ENCODE peak calls at places on chromosomes 3 and 15, in ten cellular contexts. One of them, this sample, is unnamed.

GRCh38 chr15:25664761-25665160 is 198.4 kb downstream of the ATP10A start:
- DNase-seq in thyroid gland: no peak
- DNase-seq in sigmoid colon: no peak
- DNase-seq in gastrocnemius medialis: no peak
- DNase-seq in transverse colon: no peak
- DNase-seq in stomach: no peak
- DNase-seq in IMR-90: no peak
- DNase-seq in adrenal gland: no peak
- DNase-seq in tibial nerve: no peak
- DNase-seq in A549: no peak
- DNase-seq in this sample: no peak

GRCh38 chr3:132399054-132399929 is 18.0 kb upstream of the DNAJC13 start:
- DNase-seq in thyroid gland: peak
- DNase-seq in stomach: no peak
- DNase-seq in sigmoid colon: no peak
- DNase-seq in adrenal gland: peak
- DNase-seq in gastrocnemius medialis: no peak
- DNase-seq in tibial nerve: peak
- DNase-seq in A549: peak
- DNase-seq in IMR-90: peak
- DNase-seq in transverse colon: no peak
- DNase-seq in this sample: no peak

GRCh38 chr15:72599855-72600464 is 54.5 kb upstream of the GOLGA6B start:
- DNase-seq in tibial nerve: peak
- DNase-seq in gastrocnemius medialis: no peak
- DNase-seq in transverse colon: no peak
- DNase-seq in thyroid gland: peak
- DNase-seq in adrenal gland: peak
- DNase-seq in A549: peak
- DNase-seq in stomach: no peak
- DNase-seq in IMR-90: peak
- DNase-seq in sigmoid colon: no peak
- DNase-seq in this sample: no peak

GRCh38 chr3:31314261-31314660 is 218.5 kb upstream of the STT3B start:
- DNase-seq in stomach: no peak
- DNase-seq in thyroid gland: no peak
- DNase-seq in gastrocnemius medialis: no peak
- DNase-seq in sigmoid colon: no peak
- DNase-seq in IMR-90: no peak
- DNase-seq in A549: no peak
- DNase-seq in transverse colon: no peak
- DNase-seq in tibial nerve: no peak
- DNase-seq in adrenal gland: no peak
- DNase-seq in this sample: no peak

GRCh38 chr15:28081594-28081993 is 17.5 kb downstream of the OCA2 start:
- DNase-seq in tibial nerve: no peak
- DNase-seq in sigmoid colon: no peak
- DNase-seq in IMR-90: no peak
- DNase-seq in transverse colon: no peak
- DNase-seq in A549: no peak
- DNase-seq in stomach: no peak
- DNase-seq in gastrocnemius medialis: no peak
- DNase-seq in thyroid gland: no peak
- DNase-seq in adrenal gland: no peak
- DNase-seq in this sample: no peak

GRCh38 chr3:38226273-38226672 is 39.3 kb upstream of the SLC22A13 start:
- DNase-seq in A549: no peak
- DNase-seq in adrenal gland: no peak
- DNase-seq in sigmoid colon: no peak
- DNase-seq in IMR-90: peak
- DNase-seq in tibial nerve: no peak
- DNase-seq in transverse colon: no peak
- DNase-seq in stomach: no peak
- DNase-seq in gastrocnemius medialis: no peak
- DNase-seq in thyroid gland: no peak
- DNase-seq in this sample: no peak

GRCh38 chr3:88307666-88308065 is 157.9 kb downstream of the C3orf38 start:
- DNase-seq in tibial nerve: no peak
- DNase-seq in A549: no peak
- DNase-seq in adrenal gland: no peak
- DNase-seq in sigmoid colon: no peak
- DNase-seq in transverse colon: no peak
- DNase-seq in stomach: no peak
- DNase-seq in IMR-90: no peak
- DNase-seq in thyroid gland: no peak
- DNase-seq in gastrocnemius medialis: no peak
- DNase-seq in this sample: no peak

GRCh38 chr15:90708516-90708915 is 8.6 kb upstream of the BLM start:
- DNase-seq in A549: no peak
- DNase-seq in tibial nerve: no peak
- DNase-seq in gastrocnemius medialis: no peak
- DNase-seq in transverse colon: no peak
- DNase-seq in adrenal gland: no peak
- DNase-seq in sigmoid colon: no peak
- DNase-seq in stomach: no peak
- DNase-seq in IMR-90: no peak
- DNase-seq in thyroid gland: no peak
- DNase-seq in this sample: no peak

GRCh38 chr3:9314796-9315195 is 48.1 kb upstream of the THUMPD3 start:
- DNase-seq in sigmoid colon: no peak
- DNase-seq in gastrocnemius medialis: no peak
- DNase-seq in adrenal gland: peak
- DNase-seq in stomach: no peak
- DNase-seq in IMR-90: no peak
- DNase-seq in A549: no peak
- DNase-seq in transverse colon: no peak
- DNase-seq in thyroid gland: no peak
- DNase-seq in tibial nerve: no peak
- DNase-seq in this sample: peak

GRCh38 chr15:31266712-31267111 is 59.9 kb upstream of the KLF13 start:
- DNase-seq in thyroid gland: peak
- DNase-seq in gastrocnemius medialis: no peak
- DNase-seq in transverse colon: peak
- DNase-seq in stomach: no peak
- DNase-seq in adrenal gland: no peak
- DNase-seq in A549: no peak
- DNase-seq in sigmoid colon: peak
- DNase-seq in IMR-90: no peak
- DNase-seq in tibial nerve: no peak
- DNase-seq in this sample: no peak

GRCh38 chr3:52245322-52246263 is at the start of gene PPM1M:
- DNase-seq in transverse colon: peak
- DNase-seq in adrenal gland: peak
- DNase-seq in stomach: peak
- DNase-seq in thyroid gland: peak
- DNase-seq in IMR-90: peak
- DNase-seq in tibial nerve: no peak
- DNase-seq in gastrocnemius medialis: no peak
- DNase-seq in sigmoid colon: peak
- DNase-seq in A549: peak
- DNase-seq in this sample: peak

DNA sequence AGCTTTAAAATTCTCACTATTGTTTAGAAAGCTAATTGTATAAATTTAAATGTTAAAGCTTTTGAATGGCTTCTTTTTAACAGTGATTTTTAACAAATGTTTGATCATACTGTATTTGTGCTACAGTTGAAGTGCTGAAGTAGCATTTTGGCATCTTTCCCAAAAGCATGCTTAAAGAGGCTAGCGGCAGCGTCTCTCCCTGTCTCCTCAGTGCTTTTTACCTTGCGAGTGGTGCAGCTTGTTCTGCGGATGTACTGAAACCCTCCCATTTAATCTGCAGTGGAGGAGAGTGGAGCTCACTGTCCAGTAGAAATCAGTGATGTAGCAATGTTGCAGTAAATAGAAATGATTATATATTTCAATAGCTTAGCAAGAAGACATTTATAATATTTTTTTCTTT is 43.7 kb downstream of the LRRC49 start:
- DNase-seq in sigmoid colon: no peak
- DNase-seq in stomach: no peak
- DNase-seq in gastrocnemius medialis: no peak
- DNase-seq in transverse colon: no peak
- DNase-seq in A549: no peak
- DNase-seq in thyroid gland: peak
- DNase-seq in IMR-90: peak
- DNase-seq in tibial nerve: no peak
- DNase-seq in adrenal gland: no peak
- DNase-seq in this sample: no peak
- H3K27ac ChIP-seq in sigmoid colon: no peak
- H3K27ac ChIP-seq in stomach: no peak
- H3K27ac ChIP-seq in gastrocnemius medialis: no peak
- H3K27ac ChIP-seq in transverse colon: no peak
- H3K27ac ChIP-seq in A549: no peak
- H3K27ac ChIP-seq in thyroid gland: no peak
- H3K27ac ChIP-seq in IMR-90: no peak
- H3K27ac ChIP-seq in tibial nerve: no peak
- H3K27ac ChIP-seq in adrenal gland: no peak
- H3K27ac ChIP-seq in this sample: no peak

GRCh38 chr3:57758686-57759085 is 2.6 kb downstream of the SLMAP start:
- DNase-seq in sigmoid colon: no peak
- DNase-seq in transverse colon: no peak
- DNase-seq in stomach: no peak
- DNase-seq in tibial nerve: no peak
- DNase-seq in thyroid gland: no peak
- DNase-seq in IMR-90: peak
- DNase-seq in adrenal gland: no peak
- DNase-seq in A549: no peak
- DNase-seq in gastrocnemius medialis: no peak
- DNase-seq in this sample: no peak

GRCh38 chr3:57757642-57758297 is 1.7 kb downstream of the SLMAP start:
- DNase-seq in adrenal gland: peak
- DNase-seq in gastrocnemius medialis: no peak
- DNase-seq in sigmoid colon: no peak
- DNase-seq in A549: peak
- DNase-seq in IMR-90: peak
- DNase-seq in stomach: no peak
- DNase-seq in transverse colon: peak
- DNase-seq in thyroid gland: peak
- DNase-seq in tibial nerve: no peak
- DNase-seq in this sample: no peak

GRCh38 chr3:57756528-57757401 is 656 bp downstream of the SLMAP start:
- DNase-seq in A549: peak
- DNase-seq in gastrocnemius medialis: peak
- DNase-seq in tibial nerve: peak
- DNase-seq in IMR-90: peak
- DNase-seq in adrenal gland: peak
- DNase-seq in transverse colon: peak
- DNase-seq in stomach: peak
- DNase-seq in thyroid gland: peak
- DNase-seq in sigmoid colon: peak
- DNase-seq in this sample: peak

GRCh38 chr3:57755368-57756021 is 614 bp upstream of the SLMAP start:
- DNase-seq in thyroid gland: peak
- DNase-seq in IMR-90: peak
- DNase-seq in gastrocnemius medialis: peak
- DNase-seq in stomach: peak
- DNase-seq in sigmoid colon: peak
- DNase-seq in adrenal gland: peak
- DNase-seq in tibial nerve: no peak
- DNase-seq in transverse colon: peak
- DNase-seq in A549: peak
- DNase-seq in this sample: peak

GRCh38 chr3:57756022-57756527 is at the start of gene SLMAP:
- DNase-seq in adrenal gland: peak
- DNase-seq in gastrocnemius medialis: peak
- DNase-seq in sigmoid colon: peak
- DNase-seq in thyroid gland: peak
- DNase-seq in transverse colon: peak
- DNase-seq in A549: peak
- DNase-seq in stomach: peak
- DNase-seq in tibial nerve: peak
- DNase-seq in IMR-90: peak
- DNase-seq in this sample: peak
- TF ChIP-seq POLR2A in adrenal gland: peak
- TF ChIP-seq POLR2A in gastrocnemius medialis: peak
- TF ChIP-seq POLR2A in sigmoid colon: peak
- TF ChIP-seq POLR2A in thyroid gland: peak
- TF ChIP-seq POLR2A in transverse colon: peak
- TF ChIP-seq POLR2A in A549: peak
- TF ChIP-seq POLR2A in stomach: no peak
- TF ChIP-seq POLR2A in tibial nerve: peak
- TF ChIP-seq POLR2A in IMR-90: peak
- TF ChIP-seq POLR2A in this sample: peak

DNA sequence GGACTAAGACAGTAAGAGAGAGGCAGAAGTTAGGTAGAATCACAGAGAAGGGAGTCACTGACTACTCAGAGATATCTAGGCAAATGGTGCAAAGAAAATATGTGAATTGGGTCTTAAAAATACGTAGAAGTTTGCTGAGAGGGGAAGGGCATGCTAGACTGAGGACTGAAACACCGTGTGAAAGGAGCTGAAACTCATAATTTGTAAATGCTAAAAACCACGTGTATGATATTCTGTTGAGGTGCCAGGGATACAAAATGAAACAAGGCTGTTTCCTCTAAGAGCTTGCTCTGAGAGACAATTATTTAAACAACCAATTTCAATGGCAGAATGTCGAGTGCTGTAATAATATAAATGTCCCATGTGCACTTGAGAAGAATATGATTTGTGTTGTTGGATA is 47.2 kb downstream of the NCK1 start:
- DNase-seq in adrenal gland: no peak
- DNase-seq in stomach: no peak
- DNase-seq in sigmoid colon: no peak
- DNase-seq in gastrocnemius medialis: no peak
- DNase-seq in A549: no peak
- DNase-seq in IMR-90: no peak
- DNase-seq in transverse colon: no peak
- DNase-seq in tibial nerve: no peak
- DNase-seq in thyroid gland: no peak
- DNase-seq in this sample: no peak
- H3K27ac ChIP-seq in adrenal gland: no peak
- H3K27ac ChIP-seq in stomach: no peak
- H3K27ac ChIP-seq in sigmoid colon: no peak
- H3K27ac ChIP-seq in gastrocnemius medialis: peak
- H3K27ac ChIP-seq in A549: no peak
- H3K27ac ChIP-seq in IMR-90: no peak
- H3K27ac ChIP-seq in transverse colon: no peak
- H3K27ac ChIP-seq in tibial nerve: no peak
- H3K27ac ChIP-seq in thyroid gland: no peak
- H3K27ac ChIP-seq in this sample: no peak

GRCh38 chr3:121167374-121168139 is 259.6 kb downstream of the STXBP5L start:
- DNase-seq in stomach: no peak
- DNase-seq in adrenal gland: no peak
- DNase-seq in transverse colon: no peak
- DNase-seq in A549: no peak
- DNase-seq in gastrocnemius medialis: no peak
- DNase-seq in thyroid gland: no peak
- DNase-seq in tibial nerve: no peak
- DNase-seq in sigmoid colon: no peak
- DNase-seq in IMR-90: no peak
- DNase-seq in this sample: no peak

GRCh38 chr3:121165397-121165837 is 257.4 kb downstream of the STXBP5L start:
- DNase-seq in adrenal gland: no peak
- DNase-seq in thyroid gland: no peak
- DNase-seq in stomach: no peak
- DNase-seq in gastrocnemius medialis: no peak
- DNase-seq in tibial nerve: no peak
- DNase-seq in IMR-90: no peak
- DNase-seq in A549: no peak
- DNase-seq in transverse colon: no peak
- DNase-seq in sigmoid colon: no peak
- DNase-seq in this sample: no peak
- TF ChIP-seq POLR2A in adrenal gland: no peak
- TF ChIP-seq POLR2A in thyroid gland: no peak
- TF ChIP-seq POLR2A in stomach: no peak
- TF ChIP-seq POLR2A in gastrocnemius medialis: no peak
- TF ChIP-seq POLR2A in tibial nerve: no peak
- TF ChIP-seq POLR2A in IMR-90: no peak
- TF ChIP-seq POLR2A in A549: no peak
- TF ChIP-seq POLR2A in transverse colon: no peak
- TF ChIP-seq POLR2A in sigmoid colon: no peak
- TF ChIP-seq POLR2A in this sample: no peak

This sample was measured in heart left ventricle.